ENCODE peak calls at places on chromosomes 12 and 14, in four cellular contexts. K is hepatocyte; R is stimulated activated CD8-positive, alpha-beta memory T cell treated with anti-CD3 and anti-CD28 coated beads, Interleukin-2, amount 100 ng/mL, for 1 hour; A is T-helper 2 cell. P is an unnamed sample.

GRCh38 chr14:35338731-35339405 is 46.7 kb downstream of the PSMA6 start:
- DNase-seq in A (no peak), R (no peak), K (no peak), P (no peak)

GRCh38 chr12:109894939-109895338 is 5.1 kb upstream of the TCHP start:
- DNase-seq in A (no peak), R (no peak), K (no peak), P (no peak)

GRCh38 chr14:63287661-63288483 is 30.9 kb downstream of the GPHB5 start:
- DNase-seq in A (no peak), K (no peak), R (no peak), P (no peak)

GRCh38 chr14:33475623-33476022 is 475.3 kb downstream of the EGLN3 start:
- DNase-seq in R (no peak), K (peak; percentile 44), A (no peak), P (peak; percentile 92)

GRCh38 chr12:69329669-69330428 is 18.3 kb upstream of the LYZ start:
- DNase-seq in A (no peak), K (no peak), R (no peak), P (no peak)

GRCh38 chr12:91043408-91043807 is 14.4 kb downstream of the KERA start:
- DNase-seq in A (no peak), K (no peak), R (no peak), P (no peak)

GRCh38 chr14:99201351-99202073 is 70.5 kb downstream of the BCL11B start:
- DNase-seq in A (no peak), R (no peak), K (no peak), P (no peak)

GRCh38 chr12:70255311-70255710 is 12.1 kb downstream of the CNOT2 start:
- DNase-seq in A (no peak), K (no peak), R (no peak), P (peak; percentile 35)

GRCh38 chr12:857611-858010 is 91.9 kb downstream of the RAD52 start:
- DNase-seq in R (no peak), K (no peak), A (no peak), P (peak; percentile 19)

GRCh38 chr14:35855886-35856481 is 29.8 kb downstream of the BRMS1L start:
- DNase-seq in A (no peak), R (no peak), K (no peak), P (no peak)

GRCh38 chr14:20714593-20715250 is 26.2 kb downstream of the ANG start:
- DNase-seq in K (peak; percentile 34), R (no peak), A (no peak), P (peak; percentile 60)

GRCh38 chr14:61623927-61624326 is 71.4 kb upstream of the HIF1A start:
- DNase-seq in R (no peak), A (no peak), K (no peak), P (no peak)

GRCh38 chr14:92998957-92999356 is 76.0 kb downstream of the CHGA start:
- DNase-seq in A (no peak), K (no peak), R (no peak), P (no peak)

GRCh38 chr14:106652494-106652893 is 1126.1 kb downstream of the TMEM121 start:
- DNase-seq in A (no peak), K (no peak), R (no peak), P (no peak)

GRCh38 chr14:85575617-85575898 is 45.6 kb downstream of the FLRT2 start:
- DNase-seq in R (no peak), A (no peak), K (no peak), P (no peak)

GRCh38 chr12:88801227-88802225 is 221.3 kb upstream of the KITLG start:
- DNase-seq in A (no peak), K (no peak), R (no peak), P (no peak)

GRCh38 chr12:124994435-124994975 is 1.1 kb downstream of the BRI3BP start:
- DNase-seq in A (no peak), K (peak; percentile 49), R (no peak), P (no peak)

GRCh38 chr12:26651566-26652188 is 181.3 kb downstream of the ITPR2 start:
- DNase-seq in A (no peak), K (peak; percentile 65), R (no peak), P (peak; percentile 85)

GRCh38 chr12:9112076-9112853 is 3.5 kb downstream of the A2M start:
- DNase-seq in A (no peak), K (no peak), R (no peak), P (no peak)

GRCh38 chr12:88299567-88300101 is 157.5 kb downstream of the TMTC3 start:
- DNase-seq in K (peak; percentile 3), R (no peak), A (no peak), P (peak; percentile 90)

GRCh38 chr12:92987362-92987761 is 58.3 kb upstream of the EEA1 start:
- DNase-seq in R (no peak), A (no peak), K (peak; percentile 85), P (peak; percentile 87)

GRCh38 chr12:48750769-48751356 is 34.4 kb upstream of the CCNT1 start:
- DNase-seq in A (no peak), R (no peak), K (no peak), P (no peak)

GRCh38 chr14:49033131-49033530 is 553.0 kb downstream of the RPS29 start:
- DNase-seq in K (no peak), A (no peak), R (no peak), P (no peak)

GRCh38 chr14:70665448-70666363 is 24.0 kb downstream of the TTC9 start:
- DNase-seq in R (no peak), K (peak; percentile 73), A (no peak), P (no peak)

GRCh38 chr14:99899578-99900178 is 106.5 kb downstream of the EML1 start:
- DNase-seq in R (no peak), K (peak; percentile 39), A (no peak), P (peak; percentile 54)

GRCh38 chr12:56687225-56688128 is 607 bp downstream of the PTGES3 start:
- DNase-seq in A (peak; percentile 29), R (peak; percentile 22), K (peak; percentile 66), P (peak; percentile 58)

GRCh38 chr12:65536876-65537661 is 258.6 kb downstream of the MSRB3 start:
- DNase-seq in R (no peak), A (no peak), K (peak; percentile 69), P (peak; percentile 95)

GRCh38 chr14:104680806-104681688 is 8.4 kb upstream of the INF2 start:
- DNase-seq in A (no peak), K (peak; percentile 76), R (no peak), P (peak; percentile 78)

GRCh38 chr14:61308198-61308597 is 13.2 kb upstream of the PRKCH start:
- DNase-seq in A (no peak), K (no peak), R (no peak), P (peak; percentile 95)

GRCh38 chr14:105884808-105885281 is 358.5 kb downstream of the TMEM121 start:
- DNase-seq in R (no peak), K (no peak), A (no peak), P (no peak)

GRCh38 chr12:46089414-46090162 is 99.2 kb upstream of the SCAF11 start:
- DNase-seq in R (no peak), A (no peak), K (no peak), P (no peak)

GRCh38 chr12:25323774-25324086 is 73.0 kb upstream of the KRAS start:
- DNase-seq in K (no peak), A (no peak), R (no peak), P (no peak)

GRCh38 chr14:87152701-87153100 is 840.3 kb downstream of the GALC start:
- DNase-seq in R (no peak), A (no peak), K (no peak), P (no peak)

GRCh38 chr14:79708991-79709390 is 502.3 kb downstream of the DIO2 start:
- DNase-seq in R (no peak), K (peak; percentile 37), A (no peak), P (no peak)

GRCh38 chr14:101559624-101560533 is 1.4 kb upstream of the DIO3 start:
- DNase-seq in R (no peak), K (peak; percentile 86), A (no peak), P (peak; percentile 10)

GRCh38 chr12:109757671-109758265 is 44.1 kb downstream of the FAM222A start:
- DNase-seq in R (no peak), A (no peak), K (no peak), P (no peak)

GRCh38 chr14:82872494-82872893 is 1338.8 kb upstream of the SEL1L start:
- DNase-seq in K (no peak), R (no peak), A (no peak), P (no peak)

GRCh38 chr12:15852383-15852782 is 29.8 kb upstream of the STRAP start:
- DNase-seq in K (peak; percentile 21), R (no peak), A (no peak), P (no peak)

GRCh38 chr12:50992814-50993213 is 33.4 kb downstream of the SLC11A2 start:
- DNase-seq in A (no peak), R (no peak), K (no peak), P (peak; percentile 65)